ENCODE peak calls at places on chromosomes 11 and 22, in ten cellular contexts. V is HL-60, I is stomach, H is kidney epithelial cell, B is body of pancreas, K is left ventricle myocardium superior, X is psoas muscle, F is NCI-H187, Z is anterior cingulate cortex, W is natural killer cell. R is an unnamed sample.
A peak's percentile ranks its signal among the peaks of the same experiment; 100 is the strongest.

GRCh38 chr11:111429066-111429506 is 50.0 kb upstream of the POU2AF1 start:
- DNase-seq in B (peak; percentile 79), K (no peak), X (peak; percentile 51), Z (peak; percentile 8), H (no peak), I (peak; percentile 73), F (no peak), W (no peak), V (peak; percentile 59), R (peak; percentile 34)

GRCh38 chr22:47618611-47619010 is 856.2 kb downstream of the TBC1D22A start:
- DNase-seq in I (no peak), X (no peak), H (no peak), F (no peak), V (no peak), B (no peak), K (no peak), W (no peak), Z (no peak), R (no peak)

GRCh38 chr11:33988586-33989370 is 62.8 kb upstream of the CAPRIN1 start:
- DNase-seq in K (no peak), X (no peak), Z (no peak), V (no peak), B (no peak), H (no peak), I (no peak), F (no peak), W (no peak), R (no peak)

GRCh38 chr11:33773399-33774355 is 643 bp downstream of the FBXO3 start:
- DNase-seq in V (peak; percentile 37), K (peak; percentile 26), H (no peak), X (peak; percentile 23), W (peak; percentile 35), B (peak; percentile 19), F (peak; percentile 55), I (no peak), Z (peak; percentile 54), R (no peak)

GRCh38 chr22:48689206-48689605 is 1138.5 kb downstream of the BRD1 start:
- DNase-seq in H (no peak), X (no peak), V (no peak), F (no peak), B (no peak), K (peak; percentile 15), I (no peak), Z (no peak), W (no peak), R (no peak)

GRCh38 chr11:17012712-17013547 is 1.3 kb downstream of the PLEKHA7 start:
- DNase-seq in X (peak; percentile 34), I (peak; percentile 78), V (no peak), H (peak; percentile 75), W (no peak), F (no peak), K (peak; percentile 67), B (peak; percentile 68), Z (peak; percentile 37), R (no peak)

GRCh38 chr22:31082606-31083376 is 1.7 kb downstream of the SMTN start:
- DNase-seq in B (peak; percentile 75), X (peak; percentile 67), I (peak; percentile 69), F (no peak), H (no peak), Z (no peak), K (peak; percentile 82), V (peak; percentile 34), W (no peak), R (peak; percentile 23)

GRCh38 chr22:21996175-21996574 is 13.6 kb upstream of the TOP3B start:
- DNase-seq in X (no peak), Z (no peak), B (no peak), K (no peak), H (no peak), W (no peak), F (no peak), I (no peak), V (no peak), R (no peak)

GRCh38 chr11:72239849-72240460 is 4.0 kb downstream of the PHOX2A start:
- DNase-seq in V (no peak), W (no peak), B (peak; percentile 63), I (peak; percentile 74), Z (peak; percentile 30), F (no peak), X (peak; percentile 67), H (no peak), K (peak; percentile 79), R (no peak)

GRCh38 chr11:94130589-94131362 is 2.1 kb downstream of the PANX1 start:
- DNase-seq in F (no peak), V (peak; percentile 43), H (no peak), B (no peak), K (no peak), Z (no peak), I (no peak), W (no peak), X (no peak), R (no peak)

R was measured in NCI-H345.